ENCODE peak calls at places on chromosomes 3 and 15, in eight cellular contexts. W, P, N, Q, L, A, Y and K are unnamed samples.

GRCh38 chr3:18813300-18813699 is 335.0 kb upstream of the KCNH8 start:
- DNase-seq in N (no peak), L (no peak), P (no peak), Q (no peak), Y (no peak), A (no peak), W (no peak), K (no peak)

GRCh38 chr15:68372291-68372811 is 59.6 kb downstream of the ITGA11 start:
- DNase-seq in A (peak; percentile 46), P (peak; percentile 58), N (no peak), Q (no peak), Y (no peak), W (no peak), L (no peak), K (no peak)

GRCh38 chr3:62229201-62229600 is 144.1 kb downstream of the FEZF2 start:
- DNase-seq in N (no peak), W (no peak), P (no peak), Y (no peak), L (no peak), A (no peak), Q (no peak), K (no peak)

GRCh38 chr15:60918234-60918964 is 310.7 kb downstream of the RORA start:
- DNase-seq in W (no peak), N (no peak), P (no peak), Q (no peak), Y (no peak), A (no peak), L (peak; percentile 42), K (peak; percentile 41)

GRCh38 chr15:58405865-58406264 is 25.9 kb upstream of the LIPC start:
- DNase-seq in W (no peak), L (no peak), A (no peak), Q (no peak), N (no peak), P (no peak), Y (no peak), K (no peak)

GRCh38 chr3:149971403-149972075 is 844 bp upstream of the PFN2 start:
- DNase-seq in Q (peak; percentile 67), W (peak; percentile 65), N (peak; percentile 70), Y (peak; percentile 39), P (peak; percentile 75), L (peak; percentile 55), A (no peak), K (peak; percentile 52)

GRCh38 chr3:66001626-66002025 is 37.1 kb downstream of the MAGI1 start:
- DNase-seq in Q (no peak), L (no peak), P (no peak), A (no peak), W (no peak), Y (no peak), N (no peak), K (no peak)

GRCh38 chr3:4852780-4853748 is 126.2 kb upstream of the BHLHE40 start:
- DNase-seq in Q (no peak), P (no peak), A (no peak), W (no peak), N (no peak), L (no peak), Y (no peak), K (no peak)

GRCh38 chr3:179324270-179324754 is 1.5 kb downstream of the ZNF639 start:
- DNase-seq in W (no peak), N (no peak), Y (no peak), L (no peak), P (no peak), A (no peak), Q (no peak), K (no peak)

GRCh38 chr3:165753560-165753959 is 83.7 kb downstream of the BCHE start:
- DNase-seq in Y (no peak), N (no peak), W (no peak), Q (no peak), A (no peak), P (no peak), L (no peak), K (peak; percentile 41)

GRCh38 chr15:85407421-85408269 is 27.2 kb downstream of the AKAP13 start:
- DNase-seq in N (no peak), Y (no peak), A (peak; percentile 75), W (peak; percentile 9), L (no peak), P (no peak), Q (no peak), K (no peak)

GRCh38 chr15:23073890-23074631 is 34.7 kb upstream of the TUBGCP5 start:
- DNase-seq in Y (no peak), W (no peak), P (no peak), Q (no peak), A (no peak), N (no peak), L (no peak), K (peak; percentile 59)

GRCh38 chr3:33982269-33982798 is 183.9 kb downstream of the PDCD6IP start:
- DNase-seq in Y (no peak), N (no peak), W (no peak), A (no peak), L (no peak), Q (no peak), P (no peak), K (no peak)

GRCh38 chr15:26967719-26968269 is 3.2 kb upstream of the GABRG3 start:
- DNase-seq in Y (no peak), P (no peak), A (no peak), Q (no peak), L (no peak), W (no peak), N (no peak), K (no peak)

GRCh38 chr3:143831208-143831607 is 17.1 kb downstream of the SLC9A9 start:
- DNase-seq in N (no peak), P (no peak), L (no peak), W (no peak), Y (no peak), Q (no peak), A (no peak), K (no peak)

GRCh38 chr3:100027321-100027720 is 87.0 kb downstream of the FILIP1L start:
- DNase-seq in W (no peak), Y (no peak), L (no peak), Q (no peak), P (no peak), N (no peak), A (no peak), K (no peak)

GRCh38 chr3:37477275-37477674 is 302.9 kb upstream of the LRRFIP2 start:
- DNase-seq in N (no peak), P (no peak), A (no peak), Q (peak; percentile 78), W (no peak), Y (no peak), L (no peak), K (no peak)

GRCh38 chr3:51385621-51386091 is 565 bp downstream of the MANF start:
- DNase-seq in L (no peak), W (no peak), Y (no peak), P (peak; percentile 56), N (peak; percentile 56), Q (no peak), A (no peak), K (no peak)

GRCh38 chr3:162879163-162879562 is 1382.6 kb downstream of the OTOL1 start:
- DNase-seq in W (no peak), N (no peak), A (no peak), P (no peak), Q (no peak), Y (no peak), L (no peak), K (no peak)

DNA sequence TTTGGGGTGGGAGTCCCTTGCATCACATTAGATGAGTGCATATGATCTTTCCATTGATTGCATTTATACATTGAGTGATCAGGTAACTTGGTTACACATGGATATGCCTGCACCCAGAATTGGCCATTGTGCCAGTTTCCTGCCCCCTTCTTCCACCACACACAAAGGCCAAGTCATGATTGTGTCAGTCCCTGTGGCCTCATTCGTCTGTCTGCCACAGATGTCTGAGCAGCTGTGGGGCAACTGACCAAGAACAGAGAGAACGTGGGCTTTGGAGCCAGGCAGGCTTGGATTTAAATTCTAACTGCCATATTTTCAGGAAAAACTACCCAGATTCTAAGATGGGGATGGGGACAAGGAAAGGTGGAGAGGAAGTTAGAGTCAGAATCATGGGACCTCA is 27.0 kb downstream of the CCNL1 start:
- DNase-seq in N (no peak), L (no peak), A (no peak), W (no peak), Y (peak; percentile 34), Q (no peak), P (no peak), K (no peak)
- H3K4me1 ChIP-seq in N (peaks cover 9% of the 10 kb centered on the region), L (peaks cover 70% of the 10 kb centered on the region), A (peaks cover 71% of the 10 kb centered on the region), W (peaks cover 16% of the 10 kb centered on the region), Y (no peaks in the 10 kb centered on the region), Q (peaks cover 3% of the 10 kb centered on the region), P (peaks cover 27% of the 10 kb centered on the region), K (peaks cover 56% of the 10 kb centered on the region)

GRCh38 chr3:197354195-197355059 is 56.0 kb upstream of the DLG1 start:
- DNase-seq in A (no peak), W (peak; percentile 72), P (no peak), N (no peak), Y (no peak), L (peak; percentile 34), Q (no peak), K (peak; percentile 21)
- TF ChIP-seq POLR2A in A (no peak), W (no peak), P (no peak), N (no peak), Y (no peak), L (no peak), Q (no peak), K (no peak)

DNA sequence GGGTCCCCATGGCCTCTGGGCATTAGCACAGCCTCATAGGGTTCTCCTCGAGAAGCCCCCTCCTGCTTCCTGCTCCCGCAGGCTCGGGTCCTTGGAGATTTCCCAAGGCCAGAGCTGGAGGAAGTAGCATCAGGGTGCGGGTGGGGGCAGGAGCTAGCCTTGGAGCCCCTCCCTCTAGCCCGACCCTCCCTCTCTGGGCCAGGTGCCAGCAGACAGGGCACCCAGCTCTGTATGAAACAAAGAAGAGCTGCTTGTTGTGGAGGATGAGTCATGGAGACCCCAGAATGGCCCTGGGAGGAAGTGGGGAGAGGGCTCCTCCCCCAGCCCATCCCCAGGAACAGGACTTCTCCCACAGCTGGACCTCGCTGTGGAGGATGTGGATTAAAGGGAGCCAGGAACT is 29.2 kb downstream of the EPHB3 start:
- DNase-seq in L (no peak), Y (no peak), P (no peak), Q (no peak), N (no peak), A (no peak), W (peak; percentile 69), K (no peak)
- H3K4me3 ChIP-seq in L (no peak overlapping the region), Y (no peak overlapping the region), P (no peak overlapping the region), Q (no peak overlapping the region), N (no peak overlapping the region), A (no peak overlapping the region), W (no peak overlapping the region), K (no peak overlapping the region)

GRCh38 chr15:49622561-49622960 is 1.7 kb downstream of the DTWD1 start:
- DNase-seq in L (no peak), Q (no peak), A (peak; percentile 3), W (no peak), Y (no peak), N (no peak), P (no peak), K (no peak)

GRCh38 chr15:49625460-49626036 is 4.7 kb downstream of the DTWD1 start:
- DNase-seq in Q (no peak), N (no peak), W (no peak), P (no peak), Y (no peak), A (peak; percentile 1), L (no peak), K (no peak)

GRCh38 chr15:49628379-49628778 is 7.5 kb downstream of the DTWD1 start:
- DNase-seq in W (no peak), Q (no peak), P (no peak), A (no peak), L (no peak), N (no peak), Y (no peak), K (no peak)

GRCh38 chr15:49624046-49624445 is 3.2 kb downstream of the DTWD1 start:
- DNase-seq in P (no peak), A (no peak), Y (no peak), W (no peak), N (no peak), L (no peak), Q (no peak), K (no peak)

GRCh38 chr15:49627407-49627877 is 6.6 kb downstream of the DTWD1 start:
- DNase-seq in L (no peak), A (peak; percentile 53), P (no peak), Q (no peak), N (no peak), W (no peak), Y (no peak), K (no peak)
- H3K4me1 ChIP-seq in L (no peaks in the 10 kb centered on the region), A (peaks cover 18% of the 10 kb centered on the region), P (no peaks in the 10 kb centered on the region), Q (no peaks in the 10 kb centered on the region), N (no peaks in the 10 kb centered on the region), W (peaks cover 3% of the 10 kb centered on the region), Y (no peaks in the 10 kb centered on the region), K (no peaks in the 10 kb centered on the region)